ENCODE peak calls at places on chromosomes 5 and 9, in seven cellular contexts. X, T, P, H, E, A and S are unnamed samples. For H3K36me3, the result is how much of the 10 kb centered on the place peaks cover.

GRCh38 chr5:123997354-123998215 is 485.6 kb downstream of the CSNK1G3 start:
- DNase-seq in X (no peak), T (no peak), P (no peak), H (no peak), E (no peak), A (no peak), S (no peak)

GRCh38 chr9:79768199-79768598 is 196.4 kb downstream of the TLE4 start:
- DNase-seq in X (no peak), T (no peak), P (no peak), H (no peak), E (no peak), A (no peak), S (no peak)

GRCh38 chr5:36901856-36902255 is 25.3 kb downstream of the NIPBL start:
- DNase-seq in X (no peak), T (no peak), P (no peak), H (no peak), E (no peak), A (no peak), S (no peak)

GRCh38 chr9:137366891-137367381 is 56.0 kb downstream of the EXD3 start:
- DNase-seq in X (no peak), T (no peak), P (no peak), H (no peak), E (no peak), A (no peak), S (no peak)

GRCh38 chr9:37197158-37198033 is 77.0 kb downstream of the ZCCHC7 start:
- DNase-seq in X (no peak), T (no peak), P (no peak), H (no peak), E (no peak), A (no peak), S (peak)

GRCh38 chr5:139068494-139069152 is 129.5 kb downstream of the SIL1 start:
- DNase-seq in X (no peak), T (no peak), P (no peak), H (no peak), E (no peak), A (no peak), S (no peak)

GRCh38 chr5:164354138-164354751 is 848.8 kb downstream of the MAT2B start:
- DNase-seq in X (no peak), T (no peak), P (no peak), H (no peak), E (no peak), A (no peak), S (no peak)

GRCh38 chr9:92140074-92140753 is 25.0 kb upstream of the SPTLC1 start:
- DNase-seq in X (peak), T (peak), P (peak), H (peak), E (peak), A (peak), S (peak)

GRCh38 chr5:45038366-45038987 is 229.7 kb downstream of the MRPS30 start:
- DNase-seq in X (no peak), T (no peak), P (no peak), H (no peak), E (no peak), A (no peak), S (no peak)

GRCh38 chr5:29229461-29229860 is 1964.0 kb upstream of the CDH6 start:
- DNase-seq in X (no peak), T (no peak), P (no peak), H (no peak), E (no peak), A (no peak), S (no peak)

GRCh38 chr5:1660037-1660400 is 136.3 kb upstream of the LPCAT1 start:
- DNase-seq in X (no peak), T (no peak), P (no peak), H (no peak), E (no peak), A (no peak), S (peak)

GRCh38 chr5:543755-544674 is 19.8 kb upstream of the SLC9A3 start:
- DNase-seq in X (peak), T (peak), P (no peak), H (no peak), E (peak), A (peak), S (peak)

GRCh38 chr9:121895836-121896544 is 197.1 kb downstream of the TTLL11 start:
- DNase-seq in X (no peak), T (peak), P (peak), H (no peak), E (peak), A (peak), S (no peak)

GRCh38 chr9:100394032-100394695 is 32.8 kb upstream of the MSANTD3 start:
- DNase-seq in X (no peak), T (no peak), P (no peak), H (no peak), E (no peak), A (no peak), S (no peak)

GRCh38 chr5:22734907-22735306 is 118.2 kb downstream of the CDH12 start:
- DNase-seq in X (no peak), T (no peak), P (no peak), H (no peak), E (no peak), A (no peak), S (no peak)

GRCh38 chr9:136857166-136857565 is 5.0 kb downstream of the MAMDC4 start:
- DNase-seq in X (no peak), T (peak), P (peak), H (no peak), E (peak), A (peak), S (peak)

GRCh38 chr5:179732918-179733763 is 519 bp downstream of the MAML1 start:
- DNase-seq in X (no peak), T (peak), P (peak), H (peak), E (peak), A (peak), S (peak)

GRCh38 chr5:150469718-150470470 is 20.4 kb upstream of the RPS14 start:
- DNase-seq in X (no peak), T (no peak), P (no peak), H (no peak), E (no peak), A (no peak), S (no peak)

GRCh38 chr9:137582286-137582860 is 3.6 kb upstream of the DPH7 start:
- DNase-seq in X (no peak), T (no peak), P (peak), H (no peak), E (peak), A (no peak), S (no peak)

GRCh38 chr9:110994771-110995241 is 43.5 kb downstream of the LPAR1 start:
- DNase-seq in X (no peak), T (no peak), P (no peak), H (no peak), E (no peak), A (no peak), S (no peak)

GRCh38 chr5:109191153-109191558 is 218.6 kb downstream of the PJA2 start:
- DNase-seq in X (no peak), T (no peak), P (no peak), H (no peak), E (no peak), A (peak), S (no peak)

GRCh38 chr5:73564018-73564417 is 1.4 kb downstream of the ANKRA2 start:
- DNase-seq in X (no peak), T (no peak), P (no peak), H (no peak), E (no peak), A (no peak), S (no peak)

GRCh38 chr5:73564644-73565165 is 734 bp downstream of the ANKRA2 start:
- DNase-seq in X (no peak), T (no peak), P (no peak), H (no peak), E (no peak), A (no peak), S (no peak)

GRCh38 chr5:73565969-73566547 is 515 bp downstream of the UTP15 start:
- DNase-seq in X (no peak), T (no peak), P (no peak), H (no peak), E (no peak), A (no peak), S (no peak)

DNA sequence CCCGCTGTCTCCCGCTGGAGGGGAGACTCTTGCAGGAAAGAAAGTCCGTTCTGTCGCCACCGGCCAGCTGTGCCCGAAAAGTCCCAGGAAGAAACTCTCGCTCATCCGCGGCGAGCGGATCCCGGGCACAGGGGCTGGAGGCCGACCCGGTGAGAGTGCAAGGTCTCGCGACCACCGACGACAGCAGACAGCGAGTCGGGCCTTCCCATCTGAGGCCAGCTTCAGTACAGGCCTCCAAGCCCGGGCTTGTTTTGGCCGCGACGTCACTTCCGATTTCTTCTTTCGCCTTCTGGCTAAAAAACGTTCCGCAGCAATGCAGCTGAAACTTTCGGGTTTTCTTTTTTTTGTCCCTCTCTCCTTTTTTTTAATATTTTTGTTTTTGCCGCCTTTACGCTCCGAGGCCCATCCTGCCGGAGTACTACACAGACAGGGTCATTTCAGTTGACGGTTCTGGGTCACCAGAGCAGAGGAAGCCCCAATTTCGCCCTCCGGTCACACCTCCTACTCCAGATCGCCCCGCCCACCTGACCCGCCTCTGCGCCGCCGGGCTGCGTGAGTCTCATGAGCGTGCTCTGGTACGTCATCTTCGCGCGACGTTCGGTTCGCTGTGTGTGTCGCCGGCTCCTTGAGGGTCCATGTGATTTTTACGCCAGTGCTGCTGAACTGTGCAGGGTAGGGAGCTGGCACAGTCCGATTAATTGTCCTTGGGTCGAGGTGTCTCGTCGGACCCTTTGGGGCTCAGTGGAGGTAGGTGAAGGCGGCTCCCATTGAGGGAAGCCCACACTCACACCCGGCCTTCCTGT is at the start of the genes ANKRA2 and UTP15:
- DNase-seq in X (peak), T (peak), P (peak), H (peak), E (peak), A (peak), S (peak)
- TF ChIP-seq POLR2A in X (peak), T (peak), P (no peak), H (peak), E (no peak), A (peak), S (peak)

GRCh38 chr5:58116346-58116745 is 343.5 kb downstream of the PLK2 start:
- DNase-seq in X (no peak), T (no peak), P (no peak), H (no peak), E (no peak), A (no peak), S (no peak)

GRCh38 chr5:58117491-58117890 is 342.4 kb downstream of the PLK2 start:
- DNase-seq in X (no peak), T (no peak), P (no peak), H (no peak), E (no peak), A (no peak), S (no peak)

GRCh38 chr5:58108507-58108906 is 351.4 kb downstream of the PLK2 start:
- DNase-seq in X (no peak), T (no peak), P (no peak), H (no peak), E (no peak), A (no peak), S (no peak)

GRCh38 chr5:58114324-58114723 is 345.6 kb downstream of the PLK2 start:
- DNase-seq in X (no peak), T (no peak), P (no peak), H (no peak), E (no peak), A (no peak), S (no peak)

GRCh38 chr5:58113172-58113571 is 346.7 kb downstream of the PLK2 start:
- DNase-seq in X (no peak), T (no peak), P (no peak), H (no peak), E (no peak), A (no peak), S (no peak)
- TF ChIP-seq CTCF in X (no peak), T (no peak), P (no peak), H (no peak), E (no peak), A (no peak), S (no peak)

GRCh38 chr9:33923079-33923478 is 106.1 kb downstream of the UBE2R2 start:
- DNase-seq in X (no peak), T (no peak), P (no peak), H (no peak), E (no peak), A (no peak), S (no peak)
- H3K36me3 ChIP-seq in X (under half), T (under half), P (under half), H (under half), E (half or more), A (under half), S (under half)

DNA sequence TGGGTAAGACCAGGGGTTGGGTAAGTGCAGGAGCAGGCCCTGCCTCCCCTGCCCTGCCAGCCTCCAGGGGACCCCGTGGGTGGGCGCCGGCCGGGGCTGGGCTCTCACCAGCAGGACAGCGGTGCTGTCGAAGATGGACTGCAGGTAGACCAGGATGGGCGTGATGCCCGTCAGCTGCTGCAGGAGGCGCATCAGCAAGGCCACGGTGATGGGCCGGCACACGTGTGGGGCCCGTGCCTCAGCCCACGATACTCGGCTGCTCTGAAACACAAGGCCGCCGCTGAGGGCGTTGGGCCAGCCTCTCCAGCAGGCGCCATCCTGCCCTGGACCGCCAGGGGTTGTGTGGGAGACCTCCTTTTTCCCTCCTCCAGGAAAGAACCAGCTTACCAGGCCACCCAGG is 4.0 kb downstream of the SLC2A6 start:
- DNase-seq in X (no peak), T (no peak), P (no peak), H (no peak), E (no peak), A (no peak), S (no peak)
- TF ChIP-seq POLR2A in X (no peak), T (no peak), P (no peak), H (no peak), E (no peak), A (no peak), S (no peak)

DNA sequence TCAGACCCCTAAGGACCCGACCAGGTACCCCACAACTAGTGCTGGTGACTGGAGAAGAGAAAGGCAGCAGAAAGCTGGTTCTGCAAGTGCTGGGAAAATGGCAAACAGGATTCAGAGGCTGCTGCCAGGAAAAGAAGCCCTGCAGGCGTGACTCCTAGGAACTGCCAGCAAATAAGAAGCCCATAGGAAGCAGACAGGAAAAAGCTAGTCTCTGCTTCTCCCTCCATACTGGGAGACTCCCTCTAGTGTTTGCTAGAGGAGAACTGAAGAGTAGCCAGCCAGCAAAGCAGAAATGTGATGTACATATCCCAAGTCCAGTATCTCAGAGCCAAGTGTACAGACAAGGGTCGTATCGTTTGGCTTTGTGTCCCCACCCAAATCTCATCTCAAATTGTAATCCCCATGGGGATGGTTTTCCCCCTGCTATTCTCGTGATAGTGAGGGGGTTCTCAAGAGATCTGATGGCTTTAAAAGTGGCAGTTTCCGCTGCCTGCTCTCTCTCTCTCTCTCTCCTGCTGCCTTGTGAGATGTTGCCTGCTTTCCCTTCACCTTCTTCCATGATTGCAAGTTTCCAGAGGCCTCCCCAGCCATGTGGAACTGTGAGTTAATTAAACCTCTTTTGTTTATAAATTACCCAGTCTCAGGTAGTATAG is 38.1 kb upstream of the TUSC1 start:
- DNase-seq in X (no peak), T (no peak), P (peak), H (peak), E (peak), A (peak), S (no peak)
- TF ChIP-seq CTCF in X (peak), T (peak), P (peak), H (peak), E (peak), A (peak), S (peak)

GRCh38 chr9:70169222-70169621 is 89.6 kb upstream of the SMC5 start:
- DNase-seq in X (no peak), T (no peak), P (no peak), H (no peak), E (no peak), A (no peak), S (no peak)
- H3K36me3 ChIP-seq in X (under half), T (under half), P (under half), H (under half), E (under half), A (under half), S (under half)

GRCh38 chr5:149040421-149040820 is 22.4 kb downstream of the SH3TC2 start:
- DNase-seq in X (no peak), T (no peak), P (no peak), H (no peak), E (no peak), A (no peak), S (no peak)
- TF ChIP-seq POLR2A in X (no peak), T (no peak), P (no peak), H (no peak), E (no peak), A (no peak), S (no peak)